ENCODE peak calls at places on chromosomes 11 and 22, in four cellular contexts. I is iPS-NIHi11; E is astrocyte of the spinal cord; B is central memory CD4-positive, alpha-beta T cell. W is an unnamed sample.

GRCh38 chr11:130710442-130711101 is 205.7 kb downstream of the SNX19 start:
- DNase-seq in I (no peak), E (no peak), B (no peak), W (no peak)

GRCh38 chr11:125881291-125881690 is 6.2 kb upstream of the HYLS1 start:
- DNase-seq in I (no peak), E (no peak), B (no peak), W (no peak)

GRCh38 chr11:35367491-35367890 is 51.9 kb downstream of the SLC1A2 start:
- DNase-seq in I (no peak), E (peak; percentile 75), B (no peak), W (no peak)

GRCh38 chr11:61485080-61485479 is 23.5 kb upstream of the LRRC10B start:
- DNase-seq in I (no peak), E (no peak), B (no peak), W (no peak)

GRCh38 chr11:15747671-15748070 is 608.7 kb downstream of the SOX6 start:
- DNase-seq in I (no peak), E (no peak), B (no peak), W (no peak)

GRCh38 chr11:64888761-64889511 is 10.5 kb upstream of the EHD1 start:
- DNase-seq in I (no peak), E (no peak), B (no peak), W (no peak)

GRCh38 chr11:34348919-34349318 is 8.9 kb downstream of the ABTB2 start:
- DNase-seq in I (no peak), E (no peak), B (no peak), W (no peak)

GRCh38 chr11:65444314-65445051 is 21.9 kb downstream of the NEAT1 start:
- DNase-seq in I (no peak), E (peak; percentile 43), B (no peak), W (peak; percentile 67)

GRCh38 chr22:19959043-19959586 is 17.5 kb upstream of the TXNRD2 start:
- DNase-seq in I (peak; percentile 94), E (peak; percentile 58), B (no peak), W (peak; percentile 96)

GRCh38 chr11:18384157-18384641 is 10.2 kb upstream of the LDHA start:
- DNase-seq in I (peak; percentile 27), E (peak; percentile 94), B (no peak), W (peak; percentile 92)

GRCh38 chr11:31780078-31780971 is 30.8 kb downstream of the PAX6 start:
- DNase-seq in I (no peak), E (no peak), B (no peak), W (no peak)

GRCh38 chr11:82080160-82080559 is 653.5 kb downstream of the FAM181B start:
- DNase-seq in I (no peak), E (peak; percentile 71), B (no peak), W (no peak)

GRCh38 chr22:21047035-21047661 is 1.4 kb downstream of the LRRC74B start:
- DNase-seq in I (no peak), E (no peak), B (no peak), W (no peak)

GRCh38 chr11:8671651-8672062 is 10.8 kb downstream of the TRIM66 start:
- DNase-seq in I (no peak), E (no peak), B (no peak), W (no peak)

GRCh38 chr22:17921871-17922821 is 102.2 kb downstream of the MICAL3 start:
- DNase-seq in I (peak; percentile 97), E (no peak), B (no peak), W (peak; percentile 81)

GRCh38 chr11:67033661-67034166 is 10.8 kb downstream of the SYT12 start:
- DNase-seq in I (no peak), E (peak; percentile 96), B (no peak), W (no peak)

GRCh38 chr11:69217276-69218105 is 61.8 kb downstream of the SMIM38 start:
- DNase-seq in I (no peak), E (no peak), B (no peak), W (peak; percentile 43)

GRCh38 chr22:46044718-46045458 is 67.9 kb upstream of the WNT7B start:
- DNase-seq in I (peak; percentile 73), E (no peak), B (no peak), W (peak; percentile 64)

GRCh38 chr11:69537126-69537525 is 55.7 kb downstream of the LINC01488 start:
- DNase-seq in I (no peak), E (no peak), B (no peak), W (no peak)

W was measured in left lobe of liver.